ENCODE peak calls at places on chromosome X, in eight cellular contexts. A is H7; E is hypothalamus; H is neuronal stem cell; F is adrenal gland; J is heart left ventricle; D is activated CD4-positive, alpha-beta T cell treated with anti-CD3 and anti-CD28 coated beads, Interleukin-2, amount 50 U/mL, for 1 hour; P is non-pigmented ciliary epithelial cell. Z is an unnamed sample.

GRCh38 chrX:71292669-71293379 is 8.7 kb upstream of the ITGB1BP2 start:
- DNase-seq in A (no peak), E (no peak), H (no peak), F (no peak), J (no peak), D (no peak), P (no peak), Z (peak)

GRCh38 chrX:106726485-106727437 is at the start of gene RNF128:
- DNase-seq in A (peak), E (peak), H (no peak), F (peak), J (peak), D (no peak), P (no peak), Z (peak)

GRCh38 chrX:133649659-133650058 is 234.4 kb upstream of the GPC4 start:
- DNase-seq in A (peak), E (no peak), H (peak), F (no peak), J (no peak), D (no peak), P (no peak), Z (no peak)

GRCh38 chrX:153829799-153830631 is at the start of gene PDZD4:
- DNase-seq in A (peak), E (no peak), H (no peak), F (no peak), J (no peak), D (no peak), P (no peak), Z (no peak)

GRCh38 chrX:20461576-20461975 is 194.9 kb upstream of the RPS6KA3 start:
- DNase-seq in A (no peak), E (no peak), H (no peak), F (no peak), J (no peak), D (no peak), P (no peak), Z (no peak)

GRCh38 chrX:15146515-15146914 is 123.4 kb downstream of the ASB9 start:
- DNase-seq in A (peak), E (no peak), H (no peak), F (peak), J (no peak), D (peak), P (no peak), Z (peak)

GRCh38 chrX:154381271-154381670 is 2.2 kb downstream of the EMD start:
- DNase-seq in A (peak), E (no peak), H (no peak), F (no peak), J (no peak), D (no peak), P (no peak), Z (no peak)

GRCh38 chrX:23383411-23383810 is 48.8 kb downstream of the PTCHD1 start:
- DNase-seq in A (no peak), E (no peak), H (no peak), F (no peak), J (no peak), D (no peak), P (no peak), Z (peak)

GRCh38 chrX:107849747-107850478 is 24.2 kb downstream of the MID2 start:
- DNase-seq in A (peak), E (no peak), H (no peak), F (no peak), J (no peak), D (no peak), P (no peak), Z (peak)

GRCh38 chrX:129553619-129554288 is 13.7 kb downstream of the OCRL start:
- DNase-seq in A (no peak), E (no peak), H (no peak), F (no peak), J (no peak), D (no peak), P (no peak), Z (no peak)

GRCh38 chrX:69150294-69150960 is 14.8 kb downstream of the PJA1 start:
- DNase-seq in A (peak), E (no peak), H (no peak), F (no peak), J (no peak), D (no peak), P (no peak), Z (no peak)

GRCh38 chrX:137051978-137052640 is 18.3 kb upstream of the GPR101 start:
- DNase-seq in A (peak), E (peak), H (peak), F (peak), J (peak), D (peak), P (no peak), Z (peak)

GRCh38 chrX:37638047-37638446 is 47.5 kb upstream of the XK start:
- DNase-seq in A (no peak), E (no peak), H (no peak), F (no peak), J (no peak), D (no peak), P (no peak), Z (no peak)

GRCh38 chrX:1521459-1521956 is 15.5 kb downstream of the P2RY8 start:
- DNase-seq in A (peak), E (no peak), H (no peak), F (no peak), J (no peak), D (peak), P (no peak), Z (no peak)